ENCODE peak calls at places on chromosomes 6 and 20, in four cellular contexts. One of them, this sample, is unnamed.

GRCh38 chr6:44667668-44668390 is 280.3 kb downstream of the CDC5L start:
- DNase-seq in PC-9: no peak
- DNase-seq in NCI-H1105 treated with DMSO at 0.1 percent for 48 hours: no peak
- DNase-seq in GM23248: no peak
- DNase-seq in this sample: no peak

GRCh38 chr6:31083742-31084354 is 28.5 kb downstream of the C6orf15 start:
- DNase-seq in PC-9: no peak
- DNase-seq in NCI-H1105 treated with DMSO at 0.1 percent for 48 hours: peak
- DNase-seq in GM23248: peak
- DNase-seq in this sample: peak

GRCh38 chr20:56194042-56194441 is 54.5 kb upstream of the MC3R start:
- DNase-seq in PC-9: no peak
- DNase-seq in NCI-H1105 treated with DMSO at 0.1 percent for 48 hours: no peak
- DNase-seq in GM23248: no peak
- DNase-seq in this sample: no peak

GRCh38 chr6:20447581-20448132 is 46.0 kb downstream of the E2F3 start:
- DNase-seq in PC-9: no peak
- DNase-seq in NCI-H1105 treated with DMSO at 0.1 percent for 48 hours: no peak
- DNase-seq in GM23248: peak
- DNase-seq in this sample: no peak

GRCh38 chr6:49979584-49979983 is 10.2 kb upstream of the DEFB113 start:
- DNase-seq in PC-9: no peak
- DNase-seq in NCI-H1105 treated with DMSO at 0.1 percent for 48 hours: no peak
- DNase-seq in GM23248: no peak
- DNase-seq in this sample: no peak

GRCh38 chr6:14861491-14861943 is 384.4 kb upstream of the JARID2 start:
- DNase-seq in PC-9: no peak
- DNase-seq in NCI-H1105 treated with DMSO at 0.1 percent for 48 hours: no peak
- DNase-seq in GM23248: no peak
- DNase-seq in this sample: no peak

GRCh38 chr20:33418033-33418432 is 16.7 kb upstream of the CDK5RAP1 start:
- DNase-seq in PC-9: no peak
- DNase-seq in NCI-H1105 treated with DMSO at 0.1 percent for 48 hours: no peak
- DNase-seq in GM23248: no peak
- DNase-seq in this sample: no peak

GRCh38 chr6:80956898-80957297 is 795.6 kb downstream of the TENT5A start:
- DNase-seq in PC-9: no peak
- DNase-seq in NCI-H1105 treated with DMSO at 0.1 percent for 48 hours: no peak
- DNase-seq in GM23248: no peak
- DNase-seq in this sample: no peak

GRCh38 chr6:150273457-150274309 is 95.1 kb upstream of the IYD start:
- DNase-seq in PC-9: no peak
- DNase-seq in NCI-H1105 treated with DMSO at 0.1 percent for 48 hours: no peak
- DNase-seq in GM23248: no peak
- DNase-seq in this sample: no peak

GRCh38 chr20:10490706-10491105 is 55.6 kb downstream of the SLX4IP start:
- DNase-seq in PC-9: no peak
- DNase-seq in NCI-H1105 treated with DMSO at 0.1 percent for 48 hours: no peak
- DNase-seq in GM23248: no peak
- DNase-seq in this sample: no peak

GRCh38 chr6:16999486-17000436 is 102.1 kb upstream of the STMND1 start:
- DNase-seq in PC-9: no peak
- DNase-seq in NCI-H1105 treated with DMSO at 0.1 percent for 48 hours: no peak
- DNase-seq in GM23248: peak
- DNase-seq in this sample: no peak

GRCh38 chr6:24650365-24650764 is 4.4 kb upstream of the KIAA0319 start:
- DNase-seq in PC-9: no peak
- DNase-seq in NCI-H1105 treated with DMSO at 0.1 percent for 48 hours: no peak
- DNase-seq in GM23248: no peak
- DNase-seq in this sample: no peak

GRCh38 chr20:33465536-33466302 is 22.2 kb upstream of the SNTA1 start:
- DNase-seq in PC-9: no peak
- DNase-seq in NCI-H1105 treated with DMSO at 0.1 percent for 48 hours: no peak
- DNase-seq in GM23248: no peak
- DNase-seq in this sample: no peak

GRCh38 chr20:10369723-10370090 is 64.3 kb downstream of the MKKS start:
- DNase-seq in PC-9: peak
- DNase-seq in NCI-H1105 treated with DMSO at 0.1 percent for 48 hours: no peak
- DNase-seq in GM23248: no peak
- DNase-seq in this sample: no peak

GRCh38 chr6:43493833-43494232 is 16.3 kb downstream of the LRRC73 start:
- DNase-seq in PC-9: no peak
- DNase-seq in NCI-H1105 treated with DMSO at 0.1 percent for 48 hours: no peak
- DNase-seq in GM23248: no peak
- DNase-seq in this sample: no peak

GRCh38 chr6:136191606-136192005 is 58.5 kb downstream of the MTFR2 start:
- DNase-seq in PC-9: no peak
- DNase-seq in NCI-H1105 treated with DMSO at 0.1 percent for 48 hours: no peak
- DNase-seq in GM23248: no peak
- DNase-seq in this sample: no peak

GRCh38 chr6:3355358-3356055 is 96.8 kb downstream of the PSMG4 start:
- DNase-seq in PC-9: peak
- DNase-seq in NCI-H1105 treated with DMSO at 0.1 percent for 48 hours: peak
- DNase-seq in GM23248: peak
- DNase-seq in this sample: no peak

GRCh38 chr6:129510930-129511329 is 199.0 kb downstream of the ARHGAP18 start:
- DNase-seq in PC-9: no peak
- DNase-seq in NCI-H1105 treated with DMSO at 0.1 percent for 48 hours: no peak
- DNase-seq in GM23248: no peak
- DNase-seq in this sample: no peak

GRCh38 chr6:156557269-156557885 is 219.8 kb upstream of the ARID1B start:
- DNase-seq in PC-9: no peak
- DNase-seq in NCI-H1105 treated with DMSO at 0.1 percent for 48 hours: no peak
- DNase-seq in GM23248: peak
- DNase-seq in this sample: no peak

GRCh38 chr6:128963561-128963960 is 80.6 kb downstream of the LAMA2 start:
- DNase-seq in PC-9: no peak
- DNase-seq in NCI-H1105 treated with DMSO at 0.1 percent for 48 hours: no peak
- DNase-seq in GM23248: peak
- DNase-seq in this sample: peak

GRCh38 chr6:137736048-137736846 is 130.8 kb upstream of the TNFAIP3 start:
- DNase-seq in PC-9: no peak
- DNase-seq in NCI-H1105 treated with DMSO at 0.1 percent for 48 hours: no peak
- DNase-seq in GM23248: no peak
- DNase-seq in this sample: no peak

GRCh38 chr6:87904041-87904440 is 143.6 kb upstream of the SPACA1 start:
- DNase-seq in PC-9: no peak
- DNase-seq in NCI-H1105 treated with DMSO at 0.1 percent for 48 hours: no peak
- DNase-seq in GM23248: no peak
- DNase-seq in this sample: no peak

GRCh38 chr6:127481081-127481480 is 21.9 kb upstream of the KIAA0408 start:
- DNase-seq in PC-9: no peak
- DNase-seq in NCI-H1105 treated with DMSO at 0.1 percent for 48 hours: no peak
- DNase-seq in GM23248: no peak
- DNase-seq in this sample: no peak

GRCh38 chr20:32780749-32781402 is 18.7 kb downstream of the DNMT3B start:
- DNase-seq in PC-9: no peak
- DNase-seq in NCI-H1105 treated with DMSO at 0.1 percent for 48 hours: no peak
- DNase-seq in GM23248: no peak
- DNase-seq in this sample: no peak

GRCh38 chr6:26342106-26342999 is 22.6 kb upstream of the BTN3A2 start:
- DNase-seq in PC-9: no peak
- DNase-seq in NCI-H1105 treated with DMSO at 0.1 percent for 48 hours: peak
- DNase-seq in GM23248: peak
- DNase-seq in this sample: no peak

GRCh38 chr20:13868331-13868730 is 83.5 kb downstream of the NDUFAF5 start:
- DNase-seq in PC-9: no peak
- DNase-seq in NCI-H1105 treated with DMSO at 0.1 percent for 48 hours: no peak
- DNase-seq in GM23248: peak
- DNase-seq in this sample: peak

GRCh38 chr6:32127409-32127716 is 683 bp downstream of the ATF6B start:
- DNase-seq in PC-9: no peak
- DNase-seq in NCI-H1105 treated with DMSO at 0.1 percent for 48 hours: no peak
- DNase-seq in GM23248: no peak
- DNase-seq in this sample: no peak

GRCh38 chr6:112557961-112558360 is 210.8 kb downstream of the RFPL4B start:
- DNase-seq in PC-9: no peak
- DNase-seq in NCI-H1105 treated with DMSO at 0.1 percent for 48 hours: no peak
- DNase-seq in GM23248: no peak
- DNase-seq in this sample: no peak

GRCh38 chr6:33983109-33983475 is 162.8 kb downstream of the GRM4 start:
- DNase-seq in PC-9: peak
- DNase-seq in NCI-H1105 treated with DMSO at 0.1 percent for 48 hours: no peak
- DNase-seq in GM23248: peak
- DNase-seq in this sample: no peak

GRCh38 chr6:70668499-70668812 is 773 bp downstream of the SMAP1 start:
- DNase-seq in PC-9: no peak
- DNase-seq in NCI-H1105 treated with DMSO at 0.1 percent for 48 hours: peak
- DNase-seq in GM23248: peak
- DNase-seq in this sample: no peak

GRCh38 chr20:15339264-15339663 is 1001.9 kb upstream of the FLRT3 start:
- DNase-seq in PC-9: no peak
- DNase-seq in NCI-H1105 treated with DMSO at 0.1 percent for 48 hours: no peak
- DNase-seq in GM23248: no peak
- DNase-seq in this sample: no peak